ENCODE peak calls at places on chromosome 2, in four cellular contexts. P, U, X and V are unnamed samples.

GRCh38 chr2:185456517-185456916 is 282.1 kb upstream of the FSIP2 start:
- DNase-seq in P (no peak), U (no peak), X (peak), V (no peak)

GRCh38 chr2:138515084-138515483 is 13.5 kb downstream of the SPOPL start:
- DNase-seq in P (no peak), U (no peak), X (no peak), V (no peak)

GRCh38 chr2:120177011-120177621 is 46.1 kb downstream of the TMEM185B start:
- DNase-seq in P (peak), U (peak), X (peak), V (peak)

GRCh38 chr2:68799138-68799537 is 64.5 kb downstream of the ARHGAP25 start:
- DNase-seq in P (no peak), U (no peak), X (no peak), V (no peak)

GRCh38 chr2:111622859-111623258 is 261.1 kb downstream of the ANAPC1 start:
- DNase-seq in P (no peak), U (no peak), X (no peak), V (no peak)

GRCh38 chr2:119689218-119689617 is 10.2 kb downstream of the TMEM177 start:
- DNase-seq in P (no peak), U (no peak), X (no peak), V (no peak)

GRCh38 chr2:186544255-186544675 is 45.6 kb upstream of the ITGAV start:
- DNase-seq in P (no peak), U (no peak), X (peak), V (no peak)

GRCh38 chr2:96116879-96117533 is 635 bp upstream of the ADRA2B start:
- DNase-seq in P (peak), U (peak), X (peak), V (peak)

GRCh38 chr2:12155308-12156061 is 409.1 kb downstream of the LPIN1 start:
- DNase-seq in P (no peak), U (no peak), X (peak), V (no peak)

GRCh38 chr2:198973785-198974184 is 484.0 kb downstream of the SATB2 start:
- DNase-seq in P (no peak), U (no peak), X (no peak), V (no peak)

GRCh38 chr2:54687595-54688152 is 35.8 kb upstream of the EML6 start:
- DNase-seq in P (no peak), U (no peak), X (no peak), V (no peak)

GRCh38 chr2:240989451-240990265 is 8.8 kb upstream of the SNED1 start:
- DNase-seq in P (no peak), U (no peak), X (peak), V (no peak)

GRCh38 chr2:227237786-227238185 is 73.4 kb downstream of the COL4A3 start:
- DNase-seq in P (no peak), U (no peak), X (no peak), V (no peak)

GRCh38 chr2:67790622-67791021 is 272.2 kb downstream of the C1D start:
- DNase-seq in P (no peak), U (no peak), X (no peak), V (no peak)

GRCh38 chr2:195559431-195559914 is 97.6 kb upstream of the SLC39A10 start:
- DNase-seq in P (peak), U (peak), X (no peak), V (peak)

GRCh38 chr2:234038076-234038802 is 12.3 kb upstream of the SPP2 start:
- DNase-seq in P (no peak), U (no peak), X (no peak), V (no peak)

GRCh38 chr2:43082111-43082877 is 144.1 kb downstream of the ZFP36L2 start:
- DNase-seq in P (no peak), U (no peak), X (peak), V (no peak)

GRCh38 chr2:162317910-162318279 is 589 bp downstream of the IFIH1 start:
- DNase-seq in P (peak), U (no peak), X (no peak), V (peak)

GRCh38 chr2:48204750-48205136 is 298.4 kb upstream of the FBXO11 start:
- DNase-seq in P (no peak), U (no peak), X (no peak), V (no peak)

GRCh38 chr2:230893338-230893737 is 28.6 kb downstream of the ITM2C start:
- DNase-seq in P (no peak), U (no peak), X (no peak), V (no peak)

GRCh38 chr2:134193006-134193405 is 60.9 kb upstream of the MGAT5 start:
- DNase-seq in P (no peak), U (no peak), X (no peak), V (no peak)

GRCh38 chr2:30722936-30723725 is 84.1 kb downstream of the CAPN13 start:
- DNase-seq in P (no peak), U (no peak), X (no peak), V (no peak)

GRCh38 chr2:24914713-24915112 is 5.3 kb downstream of the ADCY3 start:
- DNase-seq in P (no peak), U (no peak), X (no peak), V (no peak)

GRCh38 chr2:176445831-176446433 is 176.7 kb downstream of the MTX2 start:
- DNase-seq in P (no peak), U (no peak), X (peak), V (no peak)

GRCh38 chr2:8559811-8560210 is 122.0 kb upstream of the ID2 start:
- DNase-seq in P (no peak), U (no peak), X (no peak), V (no peak)

GRCh38 chr2:160534249-160534648 is 40.6 kb upstream of the RBMS1 start:
- DNase-seq in P (no peak), U (no peak), X (no peak), V (no peak)

GRCh38 chr2:134718095-134718955 is 475 bp downstream of the TMEM163 start:
- DNase-seq in P (peak), U (peak), X (peak), V (no peak)

GRCh38 chr2:51953931-51954330 is 922.0 kb upstream of the NRXN1 start:
- DNase-seq in P (no peak), U (no peak), X (no peak), V (no peak)

GRCh38 chr2:109285244-109285651 is 156.2 kb downstream of the SH3RF3 start:
- DNase-seq in P (no peak), U (no peak), X (no peak), V (no peak)

GRCh38 chr2:108547606-108548005 is 13.3 kb downstream of the LIMS1 start:
- DNase-seq in P (no peak), U (no peak), X (no peak), V (no peak)

GRCh38 chr2:119888673-119889072 is 124.2 kb upstream of the EPB41L5 start:
- DNase-seq in P (no peak), U (no peak), X (no peak), V (no peak)

GRCh38 chr2:43823751-43824150 is 14.9 kb downstream of the ABCG5 start:
- DNase-seq in P (no peak), U (no peak), X (no peak), V (no peak)